ENCODE peak calls at places on chromosomes 11 and 22, in seven cellular contexts. One of them, this sample, is unnamed.

GRCh38 chr11:95924414-95924760 is 480 bp upstream of the MTMR2 start:
- DNase-seq in left ventricle myocardium inferior: no peak
- DNase-seq in lower lobe of right lung: no peak
- DNase-seq in pancreas: no peak
- DNase-seq in HCT116: no peak
- DNase-seq in thoracic aorta: no peak
- DNase-seq in stomach: no peak
- DNase-seq in this sample: no peak

GRCh38 chr11:93517041-93517440 is 26.1 kb downstream of the SMCO4 start:
- DNase-seq in left ventricle myocardium inferior: no peak
- DNase-seq in lower lobe of right lung: no peak
- DNase-seq in pancreas: no peak
- DNase-seq in HCT116: no peak
- DNase-seq in thoracic aorta: no peak
- DNase-seq in stomach: no peak
- DNase-seq in this sample: no peak

GRCh38 chr11:122649133-122649532 is 6.4 kb upstream of the UBASH3B start:
- DNase-seq in left ventricle myocardium inferior: no peak
- DNase-seq in lower lobe of right lung: no peak
- DNase-seq in pancreas: no peak
- DNase-seq in HCT116: no peak
- DNase-seq in thoracic aorta: no peak
- DNase-seq in stomach: no peak
- DNase-seq in this sample: no peak

GRCh38 chr11:36150986-36151385 is 138.2 kb downstream of the COMMD9 start:
- DNase-seq in left ventricle myocardium inferior: no peak
- DNase-seq in lower lobe of right lung: no peak
- DNase-seq in pancreas: no peak
- DNase-seq in HCT116: no peak
- DNase-seq in thoracic aorta: no peak
- DNase-seq in stomach: no peak
- DNase-seq in this sample: no peak

GRCh38 chr11:111975076-111975806 is 38.1 kb downstream of the DIXDC1 start:
- DNase-seq in left ventricle myocardium inferior: no peak
- DNase-seq in lower lobe of right lung: no peak
- DNase-seq in pancreas: no peak
- DNase-seq in HCT116: no peak
- DNase-seq in thoracic aorta: no peak
- DNase-seq in stomach: no peak
- DNase-seq in this sample: no peak

GRCh38 chr11:866481-866880 is 23.8 kb downstream of the TSPAN4 start:
- DNase-seq in left ventricle myocardium inferior: no peak
- DNase-seq in lower lobe of right lung: no peak
- DNase-seq in pancreas: no peak
- DNase-seq in HCT116: no peak
- DNase-seq in thoracic aorta: no peak
- DNase-seq in stomach: no peak
- DNase-seq in this sample: no peak

GRCh38 chr22:43226368-43226979 is 39.5 kb upstream of the TTLL12 start:
- DNase-seq in left ventricle myocardium inferior: no peak
- DNase-seq in lower lobe of right lung: no peak
- DNase-seq in pancreas: no peak
- DNase-seq in HCT116: no peak
- DNase-seq in thoracic aorta: no peak
- DNase-seq in stomach: no peak
- DNase-seq in this sample: no peak

GRCh38 chr22:44712156-44712555 is 10.2 kb downstream of the PRR5 start:
- DNase-seq in left ventricle myocardium inferior: no peak
- DNase-seq in lower lobe of right lung: no peak
- DNase-seq in pancreas: no peak
- DNase-seq in HCT116: no peak
- DNase-seq in thoracic aorta: no peak
- DNase-seq in stomach: no peak
- DNase-seq in this sample: no peak

GRCh38 chr11:47400813-47401279 is 7.5 kb upstream of the SLC39A13 start:
- DNase-seq in left ventricle myocardium inferior: no peak
- DNase-seq in lower lobe of right lung: no peak
- DNase-seq in pancreas: no peak
- DNase-seq in HCT116: no peak
- DNase-seq in thoracic aorta: no peak
- DNase-seq in stomach: no peak
- DNase-seq in this sample: no peak

GRCh38 chr22:29713156-29713715 is 6.6 kb upstream of the CABP7 start:
- DNase-seq in left ventricle myocardium inferior: no peak
- DNase-seq in lower lobe of right lung: no peak
- DNase-seq in pancreas: no peak
- DNase-seq in HCT116: no peak
- DNase-seq in thoracic aorta: no peak
- DNase-seq in stomach: no peak
- DNase-seq in this sample: no peak

GRCh38 chr11:44608654-44609027 is 43.2 kb downstream of the CD82 start:
- DNase-seq in left ventricle myocardium inferior: no peak
- DNase-seq in lower lobe of right lung: no peak
- DNase-seq in pancreas: no peak
- DNase-seq in HCT116: no peak
- DNase-seq in thoracic aorta: no peak
- DNase-seq in stomach: no peak
- DNase-seq in this sample: no peak

GRCh38 chr11:127875076-127875475 is 712.3 kb downstream of the ETS1 start:
- DNase-seq in left ventricle myocardium inferior: no peak
- DNase-seq in lower lobe of right lung: no peak
- DNase-seq in pancreas: no peak
- DNase-seq in HCT116: no peak
- DNase-seq in thoracic aorta: no peak
- DNase-seq in stomach: no peak
- DNase-seq in this sample: no peak

GRCh38 chr11:121534131-121535093 is 81.6 kb upstream of the SORL1-AS1 start:
- DNase-seq in left ventricle myocardium inferior: no peak
- DNase-seq in lower lobe of right lung: no peak
- DNase-seq in pancreas: no peak
- DNase-seq in HCT116: no peak
- DNase-seq in thoracic aorta: no peak
- DNase-seq in stomach: peak
- DNase-seq in this sample: no peak

GRCh38 chr11:1554981-1555712 is 16.9 kb downstream of the DUSP8 start:
- DNase-seq in left ventricle myocardium inferior: no peak
- DNase-seq in lower lobe of right lung: no peak
- DNase-seq in pancreas: no peak
- DNase-seq in HCT116: no peak
- DNase-seq in thoracic aorta: no peak
- DNase-seq in stomach: no peak
- DNase-seq in this sample: no peak

GRCh38 chr11:120590472-120590871 is 78.9 kb downstream of the GRIK4 start:
- DNase-seq in left ventricle myocardium inferior: no peak
- DNase-seq in lower lobe of right lung: peak
- DNase-seq in pancreas: no peak
- DNase-seq in HCT116: no peak
- DNase-seq in thoracic aorta: no peak
- DNase-seq in stomach: no peak
- DNase-seq in this sample: no peak

GRCh38 chr11:95716266-95716665 is 73.3 kb downstream of the FAM76B start:
- DNase-seq in left ventricle myocardium inferior: no peak
- DNase-seq in lower lobe of right lung: no peak
- DNase-seq in pancreas: no peak
- DNase-seq in HCT116: no peak
- DNase-seq in thoracic aorta: no peak
- DNase-seq in stomach: no peak
- DNase-seq in this sample: no peak

GRCh38 chr11:115462004-115462541 is 42.1 kb downstream of the CADM1 start:
- DNase-seq in left ventricle myocardium inferior: peak
- DNase-seq in lower lobe of right lung: no peak
- DNase-seq in pancreas: no peak
- DNase-seq in HCT116: no peak
- DNase-seq in thoracic aorta: no peak
- DNase-seq in stomach: no peak
- DNase-seq in this sample: no peak

GRCh38 chr11:69297225-69297925 is 3.4 kb downstream of the MYEOV start:
- DNase-seq in left ventricle myocardium inferior: peak
- DNase-seq in lower lobe of right lung: peak
- DNase-seq in pancreas: peak
- DNase-seq in HCT116: peak
- DNase-seq in thoracic aorta: peak
- DNase-seq in stomach: peak
- DNase-seq in this sample: peak

GRCh38 chr11:60377737-60378136 is 595 bp upstream of the MS4A7 start:
- DNase-seq in left ventricle myocardium inferior: peak
- DNase-seq in lower lobe of right lung: peak
- DNase-seq in pancreas: peak
- DNase-seq in HCT116: no peak
- DNase-seq in thoracic aorta: no peak
- DNase-seq in stomach: no peak
- DNase-seq in this sample: no peak

GRCh38 chr11:64413417-64413816 is 54.5 kb downstream of the RPS6KA4 start:
- DNase-seq in left ventricle myocardium inferior: no peak
- DNase-seq in lower lobe of right lung: no peak
- DNase-seq in pancreas: no peak
- DNase-seq in HCT116: no peak
- DNase-seq in thoracic aorta: no peak
- DNase-seq in stomach: no peak
- DNase-seq in this sample: no peak

GRCh38 chr11:96306933-96307747 is 35.9 kb downstream of the MAML2 start:
- DNase-seq in left ventricle myocardium inferior: peak
- DNase-seq in lower lobe of right lung: peak
- DNase-seq in pancreas: peak
- DNase-seq in HCT116: peak
- DNase-seq in thoracic aorta: peak
- DNase-seq in stomach: peak
- DNase-seq in this sample: peak

GRCh38 chr11:123421589-123421988 is 8.5 kb upstream of the GRAMD1B start:
- DNase-seq in left ventricle myocardium inferior: no peak
- DNase-seq in lower lobe of right lung: no peak
- DNase-seq in pancreas: no peak
- DNase-seq in HCT116: no peak
- DNase-seq in thoracic aorta: no peak
- DNase-seq in stomach: no peak
- DNase-seq in this sample: no peak

GRCh38 chr11:62273789-62274275 is 3.9 kb downstream of the SCGB2A2 start:
- DNase-seq in left ventricle myocardium inferior: no peak
- DNase-seq in lower lobe of right lung: no peak
- DNase-seq in pancreas: no peak
- DNase-seq in HCT116: no peak
- DNase-seq in thoracic aorta: no peak
- DNase-seq in stomach: no peak
- DNase-seq in this sample: no peak

GRCh38 chr11:64334764-64335741 is 5.0 kb upstream of the CCDC88B start:
- DNase-seq in left ventricle myocardium inferior: no peak
- DNase-seq in lower lobe of right lung: peak
- DNase-seq in pancreas: peak
- DNase-seq in HCT116: peak
- DNase-seq in thoracic aorta: no peak
- DNase-seq in stomach: peak
- DNase-seq in this sample: peak

GRCh38 chr11:79336740-79337517 is 103.9 kb downstream of the TENM4 start:
- DNase-seq in left ventricle myocardium inferior: no peak
- DNase-seq in lower lobe of right lung: no peak
- DNase-seq in pancreas: no peak
- DNase-seq in HCT116: no peak
- DNase-seq in thoracic aorta: no peak
- DNase-seq in stomach: no peak
- DNase-seq in this sample: no peak

GRCh38 chr11:79344765-79345164 is 96.1 kb downstream of the TENM4 start:
- DNase-seq in left ventricle myocardium inferior: no peak
- DNase-seq in lower lobe of right lung: no peak
- DNase-seq in pancreas: no peak
- DNase-seq in HCT116: no peak
- DNase-seq in thoracic aorta: no peak
- DNase-seq in stomach: no peak
- DNase-seq in this sample: no peak

GRCh38 chr11:79342236-79342635 is 98.6 kb downstream of the TENM4 start:
- DNase-seq in left ventricle myocardium inferior: no peak
- DNase-seq in lower lobe of right lung: no peak
- DNase-seq in pancreas: no peak
- DNase-seq in HCT116: no peak
- DNase-seq in thoracic aorta: no peak
- DNase-seq in stomach: no peak
- DNase-seq in this sample: no peak

GRCh38 chr11:79340535-79340934 is 100.3 kb downstream of the TENM4 start:
- DNase-seq in left ventricle myocardium inferior: no peak
- DNase-seq in lower lobe of right lung: no peak
- DNase-seq in pancreas: no peak
- DNase-seq in HCT116: no peak
- DNase-seq in thoracic aorta: no peak
- DNase-seq in stomach: no peak
- DNase-seq in this sample: no peak

GRCh38 chr11:79342686-79343085 is 98.1 kb downstream of the TENM4 start:
- DNase-seq in left ventricle myocardium inferior: no peak
- DNase-seq in lower lobe of right lung: no peak
- DNase-seq in pancreas: no peak
- DNase-seq in HCT116: no peak
- DNase-seq in thoracic aorta: no peak
- DNase-seq in stomach: no peak
- DNase-seq in this sample: no peak
- H3K4me3 ChIP-seq in left ventricle myocardium inferior: no peak
- H3K4me3 ChIP-seq in lower lobe of right lung: no peak
- H3K4me3 ChIP-seq in pancreas: no peak
- H3K4me3 ChIP-seq in HCT116: no peak
- H3K4me3 ChIP-seq in thoracic aorta: no peak
- H3K4me3 ChIP-seq in stomach: no peak
- H3K4me3 ChIP-seq in this sample: no peak

GRCh38 chr11:68271023-68271780 is 571 bp downstream of the C11orf24 start:
- DNase-seq in left ventricle myocardium inferior: peak
- DNase-seq in lower lobe of right lung: peak
- DNase-seq in pancreas: peak
- DNase-seq in HCT116: peak
- DNase-seq in thoracic aorta: peak
- DNase-seq in stomach: peak
- DNase-seq in this sample: peak
- TF ChIP-seq CTCF in left ventricle myocardium inferior: peak
- TF ChIP-seq CTCF in lower lobe of right lung: peak
- TF ChIP-seq CTCF in pancreas: no peak
- TF ChIP-seq CTCF in HCT116: peak
- TF ChIP-seq CTCF in thoracic aorta: peak
- TF ChIP-seq CTCF in stomach: no peak
- TF ChIP-seq CTCF in this sample: peak

GRCh38 chr11:74030668-74031309 is 21.9 kb upstream of the UCP3 start:
- DNase-seq in left ventricle myocardium inferior: no peak
- DNase-seq in lower lobe of right lung: no peak
- DNase-seq in pancreas: no peak
- DNase-seq in HCT116: no peak
- DNase-seq in thoracic aorta: no peak
- DNase-seq in stomach: no peak
- DNase-seq in this sample: no peak
- H3K4me3 ChIP-seq in left ventricle myocardium inferior: no peak
- H3K4me3 ChIP-seq in lower lobe of right lung: no peak
- H3K4me3 ChIP-seq in pancreas: no peak
- H3K4me3 ChIP-seq in HCT116: no peak
- H3K4me3 ChIP-seq in thoracic aorta: no peak
- H3K4me3 ChIP-seq in stomach: no peak
- H3K4me3 ChIP-seq in this sample: no peak

GRCh38 chr22:22721681-22722309 is 77.4 kb downstream of the GGTLC2 start:
- DNase-seq in left ventricle myocardium inferior: no peak
- DNase-seq in lower lobe of right lung: peak
- DNase-seq in pancreas: no peak
- DNase-seq in HCT116: no peak
- DNase-seq in thoracic aorta: no peak
- DNase-seq in stomach: no peak
- DNase-seq in this sample: no peak
- TF ChIP-seq CTCF in left ventricle myocardium inferior: no peak
- TF ChIP-seq CTCF in lower lobe of right lung: no peak
- TF ChIP-seq CTCF in pancreas: no peak
- TF ChIP-seq CTCF in HCT116: no peak
- TF ChIP-seq CTCF in thoracic aorta: no peak
- TF ChIP-seq CTCF in stomach: no peak
- TF ChIP-seq CTCF in this sample: no peak

GRCh38 chr11:17386331-17387084 is 2.0 kb downstream of the KCNJ11 start:
- DNase-seq in left ventricle myocardium inferior: peak
- DNase-seq in lower lobe of right lung: peak
- DNase-seq in pancreas: no peak
- DNase-seq in HCT116: peak
- DNase-seq in thoracic aorta: peak
- DNase-seq in stomach: peak
- DNase-seq in this sample: no peak
- H3K4me3 ChIP-seq in left ventricle myocardium inferior: peak
- H3K4me3 ChIP-seq in lower lobe of right lung: no peak
- H3K4me3 ChIP-seq in pancreas: peak
- H3K4me3 ChIP-seq in HCT116: no peak
- H3K4me3 ChIP-seq in thoracic aorta: peak
- H3K4me3 ChIP-seq in stomach: peak
- H3K4me3 ChIP-seq in this sample: no peak